ENCODE peak calls at places on chromosomes 4 and X, in nine cellular contexts. One of them, this sample, is unnamed.

GRCh38 chr4:961651-962230 is 11.6 kb downstream of the DGKQ start:
- DNase-seq in A549: no peak
- DNase-seq in body of pancreas: no peak
- DNase-seq in heart left ventricle: no peak
- DNase-seq in transverse colon: peak; percentile 78
- DNase-seq in ovary: no peak
- DNase-seq in gastrocnemius medialis: no peak
- DNase-seq in tibial nerve: no peak
- DNase-seq in adrenal gland: no peak
- DNase-seq in this sample: no peak

GRCh38 chr4:74840931-74841330 is 46.6 kb upstream of the BTC start:
- DNase-seq in A549: no peak
- DNase-seq in body of pancreas: no peak
- DNase-seq in heart left ventricle: no peak
- DNase-seq in transverse colon: no peak
- DNase-seq in ovary: no peak
- DNase-seq in gastrocnemius medialis: no peak
- DNase-seq in tibial nerve: no peak
- DNase-seq in adrenal gland: no peak
- DNase-seq in this sample: no peak

GRCh38 chr4:57154191-57154590 is 44.0 kb upstream of the IGFBP7 start:
- DNase-seq in A549: no peak
- DNase-seq in body of pancreas: no peak
- DNase-seq in heart left ventricle: no peak
- DNase-seq in transverse colon: no peak
- DNase-seq in ovary: no peak
- DNase-seq in gastrocnemius medialis: no peak
- DNase-seq in tibial nerve: no peak
- DNase-seq in adrenal gland: no peak
- DNase-seq in this sample: no peak

GRCh38 chr4:146018247-146018646 is 79.6 kb upstream of the ZNF827 start:
- DNase-seq in A549: no peak
- DNase-seq in body of pancreas: no peak
- DNase-seq in heart left ventricle: no peak
- DNase-seq in transverse colon: no peak
- DNase-seq in ovary: no peak
- DNase-seq in gastrocnemius medialis: no peak
- DNase-seq in tibial nerve: no peak
- DNase-seq in adrenal gland: no peak
- DNase-seq in this sample: no peak

GRCh38 chr4:8200302-8200975 is 1.3 kb downstream of the SH3TC1 start:
- DNase-seq in A549: no peak
- DNase-seq in body of pancreas: peak; percentile 67
- DNase-seq in heart left ventricle: peak; percentile 79
- DNase-seq in transverse colon: peak; percentile 50
- DNase-seq in ovary: no peak
- DNase-seq in gastrocnemius medialis: peak; percentile 63
- DNase-seq in tibial nerve: peak; percentile 74
- DNase-seq in adrenal gland: peak; percentile 59
- DNase-seq in this sample: peak; percentile 60

GRCh38 chrX:40845331-40845911 is 110.1 kb upstream of the MED14 start:
- DNase-seq in A549: no peak
- DNase-seq in body of pancreas: no peak
- DNase-seq in heart left ventricle: peak; percentile 34
- DNase-seq in transverse colon: no peak
- DNase-seq in ovary: peak; percentile 31
- DNase-seq in gastrocnemius medialis: no peak
- DNase-seq in tibial nerve: no peak
- DNase-seq in adrenal gland: no peak
- DNase-seq in this sample: peak; percentile 57

GRCh38 chr4:112472318-112472717 is 43.7 kb downstream of the NEUROG2 start:
- DNase-seq in A549: no peak
- DNase-seq in body of pancreas: no peak
- DNase-seq in heart left ventricle: no peak
- DNase-seq in transverse colon: no peak
- DNase-seq in ovary: no peak
- DNase-seq in gastrocnemius medialis: no peak
- DNase-seq in tibial nerve: no peak
- DNase-seq in adrenal gland: no peak
- DNase-seq in this sample: no peak

GRCh38 chr4:160026720-160027119 is 923.8 kb downstream of the RAPGEF2 start:
- DNase-seq in A549: peak; percentile 80
- DNase-seq in body of pancreas: no peak
- DNase-seq in heart left ventricle: no peak
- DNase-seq in transverse colon: no peak
- DNase-seq in ovary: no peak
- DNase-seq in gastrocnemius medialis: no peak
- DNase-seq in tibial nerve: no peak
- DNase-seq in adrenal gland: no peak
- DNase-seq in this sample: no peak

GRCh38 chrX:34638116-34638515 is 19.0 kb downstream of the TMEM47 start:
- DNase-seq in A549: peak; percentile 31
- DNase-seq in body of pancreas: no peak
- DNase-seq in heart left ventricle: no peak
- DNase-seq in transverse colon: no peak
- DNase-seq in ovary: no peak
- DNase-seq in gastrocnemius medialis: no peak
- DNase-seq in tibial nerve: peak; percentile 32
- DNase-seq in adrenal gland: no peak
- DNase-seq in this sample: no peak

GRCh38 chrX:96394566-96394965 is 290.1 kb upstream of the DIAPH2 start:
- DNase-seq in A549: no peak
- DNase-seq in body of pancreas: no peak
- DNase-seq in heart left ventricle: no peak
- DNase-seq in transverse colon: no peak
- DNase-seq in ovary: no peak
- DNase-seq in gastrocnemius medialis: no peak
- DNase-seq in tibial nerve: no peak
- DNase-seq in adrenal gland: no peak
- DNase-seq in this sample: no peak

GRCh38 chrX:21831496-21831895 is 7.9 kb upstream of the MBTPS2 start:
- DNase-seq in A549: no peak
- DNase-seq in body of pancreas: no peak
- DNase-seq in heart left ventricle: no peak
- DNase-seq in transverse colon: no peak
- DNase-seq in ovary: no peak
- DNase-seq in gastrocnemius medialis: no peak
- DNase-seq in tibial nerve: no peak
- DNase-seq in adrenal gland: no peak
- DNase-seq in this sample: no peak

GRCh38 chr4:15956179-15956850 is 6.7 kb downstream of the FGFBP2 start:
- DNase-seq in A549: peak; percentile 77
- DNase-seq in body of pancreas: peak; percentile 69
- DNase-seq in heart left ventricle: peak; percentile 71
- DNase-seq in transverse colon: peak; percentile 92
- DNase-seq in ovary: peak; percentile 29
- DNase-seq in gastrocnemius medialis: peak; percentile 75
- DNase-seq in tibial nerve: peak; percentile 90
- DNase-seq in adrenal gland: peak; percentile 71
- DNase-seq in this sample: peak; percentile 94

GRCh38 chr4:8817813-8818062 is 53.9 kb downstream of the HMX1 start:
- DNase-seq in A549: no peak
- DNase-seq in body of pancreas: peak; percentile 31
- DNase-seq in heart left ventricle: peak; percentile 13
- DNase-seq in transverse colon: no peak
- DNase-seq in ovary: peak; percentile 5
- DNase-seq in gastrocnemius medialis: no peak
- DNase-seq in tibial nerve: no peak
- DNase-seq in adrenal gland: peak; percentile 5
- DNase-seq in this sample: no peak

GRCh38 chr4:143292858-143293257 is 43.8 kb upstream of the GAB1 start:
- DNase-seq in A549: no peak
- DNase-seq in body of pancreas: no peak
- DNase-seq in heart left ventricle: no peak
- DNase-seq in transverse colon: no peak
- DNase-seq in ovary: no peak
- DNase-seq in gastrocnemius medialis: no peak
- DNase-seq in tibial nerve: no peak
- DNase-seq in adrenal gland: no peak
- DNase-seq in this sample: no peak
- TF ChIP-seq POLR2A in A549: no peak
- TF ChIP-seq POLR2A in body of pancreas: no peak
- TF ChIP-seq POLR2A in heart left ventricle: no peak
- TF ChIP-seq POLR2A in transverse colon: no peak
- TF ChIP-seq POLR2A in ovary: no peak
- TF ChIP-seq POLR2A in gastrocnemius medialis: no peak
- TF ChIP-seq POLR2A in tibial nerve: no peak
- TF ChIP-seq POLR2A in adrenal gland: no peak
- TF ChIP-seq POLR2A in this sample: no peak

GRCh38 chrX:39809326-39809725 is 288.4 kb downstream of the BCOR start:
- DNase-seq in A549: peak; percentile 13
- DNase-seq in body of pancreas: no peak
- DNase-seq in heart left ventricle: no peak
- DNase-seq in transverse colon: no peak
- DNase-seq in ovary: no peak
- DNase-seq in gastrocnemius medialis: no peak
- DNase-seq in tibial nerve: no peak
- DNase-seq in adrenal gland: peak; percentile 27
- DNase-seq in this sample: no peak
- H3K27ac ChIP-seq in A549: peak overlapping the region; percentile 3
- H3K27ac ChIP-seq in body of pancreas: no peak overlapping the region
- H3K27ac ChIP-seq in heart left ventricle: peak overlapping the region; percentile 42
- H3K27ac ChIP-seq in transverse colon: no peak overlapping the region
- H3K27ac ChIP-seq in ovary: no peak overlapping the region
- H3K27ac ChIP-seq in gastrocnemius medialis: no peak overlapping the region
- H3K27ac ChIP-seq in tibial nerve: peak overlapping the region; percentile 77
- H3K27ac ChIP-seq in adrenal gland: no peak overlapping the region
- H3K27ac ChIP-seq in this sample: peak overlapping the region; percentile 15

GRCh38 chr4:73609688-73610087 is 10.5 kb downstream of the RASSF6 start:
- DNase-seq in A549: peak; percentile 26
- DNase-seq in body of pancreas: no peak
- DNase-seq in heart left ventricle: no peak
- DNase-seq in transverse colon: no peak
- DNase-seq in ovary: no peak
- DNase-seq in gastrocnemius medialis: no peak
- DNase-seq in tibial nerve: no peak
- DNase-seq in adrenal gland: no peak
- DNase-seq in this sample: no peak
- H3K4me3 ChIP-seq in A549: no peak overlapping the region
- H3K4me3 ChIP-seq in body of pancreas: no peak overlapping the region
- H3K4me3 ChIP-seq in heart left ventricle: no peak overlapping the region
- H3K4me3 ChIP-seq in transverse colon: no peak overlapping the region
- H3K4me3 ChIP-seq in ovary: no peak overlapping the region
- H3K4me3 ChIP-seq in gastrocnemius medialis: no peak overlapping the region
- H3K4me3 ChIP-seq in tibial nerve: no peak overlapping the region
- H3K4me3 ChIP-seq in adrenal gland: no peak overlapping the region
- H3K4me3 ChIP-seq in this sample: no peak overlapping the region

DNA sequence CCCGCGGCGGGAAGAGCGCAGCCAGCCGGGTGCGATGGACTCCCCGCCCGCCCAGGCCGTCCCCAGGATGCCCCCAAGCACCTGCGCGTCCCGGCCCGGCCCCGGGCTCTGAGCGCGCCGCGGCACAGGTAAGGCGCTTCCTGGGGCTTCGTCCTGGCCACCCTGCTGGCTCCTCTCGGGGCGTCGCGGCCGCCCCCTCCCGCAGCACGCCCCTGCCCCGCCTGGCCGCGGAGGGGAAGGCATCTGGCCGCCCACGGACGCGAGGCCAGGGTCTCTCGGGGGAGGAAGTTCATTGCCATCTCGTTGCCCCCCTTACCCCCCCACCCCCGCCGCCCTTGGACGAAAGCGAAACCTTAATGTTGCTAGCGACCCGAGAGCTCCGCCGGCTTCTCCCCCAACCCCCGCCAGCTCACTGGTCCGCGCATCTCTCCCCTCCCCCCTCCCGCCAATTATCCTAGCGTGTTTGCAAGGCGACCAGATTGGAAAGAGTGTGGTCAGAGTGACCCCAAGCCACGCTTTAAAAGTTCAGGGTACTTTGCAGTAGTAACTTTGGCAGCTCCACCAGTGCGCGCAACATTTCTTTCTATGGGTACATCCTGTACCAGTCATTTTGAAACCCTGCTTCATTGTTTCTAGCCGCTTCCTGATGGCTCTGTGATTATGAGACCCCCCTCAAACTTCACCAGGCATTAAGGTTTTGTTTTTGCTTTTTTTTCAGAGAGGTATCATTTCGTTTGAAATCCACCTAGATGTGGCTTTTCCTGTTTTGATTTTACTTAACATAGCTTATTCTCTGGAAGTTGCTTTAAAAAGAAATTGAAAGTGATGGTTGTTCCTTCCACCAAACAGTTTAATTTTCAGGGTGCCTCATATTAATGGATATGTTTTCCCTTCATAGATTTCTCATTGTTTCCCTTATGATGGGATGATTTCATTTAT is 606 bp downstream of the TBC1D1 start:
- DNase-seq in A549: no peak
- DNase-seq in body of pancreas: peak; percentile 46
- DNase-seq in heart left ventricle: peak; percentile 47
- DNase-seq in transverse colon: peak; percentile 46
- DNase-seq in ovary: no peak
- DNase-seq in gastrocnemius medialis: peak; percentile 71
- DNase-seq in tibial nerve: peak; percentile 30
- DNase-seq in adrenal gland: no peak
- DNase-seq in this sample: peak; percentile 65
- TF ChIP-seq POLR2A in A549: no peak
- TF ChIP-seq POLR2A in body of pancreas: no peak
- TF ChIP-seq POLR2A in heart left ventricle: no peak
- TF ChIP-seq POLR2A in transverse colon: no peak
- TF ChIP-seq POLR2A in ovary: no peak
- TF ChIP-seq POLR2A in gastrocnemius medialis: no peak
- TF ChIP-seq POLR2A in tibial nerve: no peak
- TF ChIP-seq POLR2A in adrenal gland: no peak
- TF ChIP-seq POLR2A in this sample: no peak

GRCh38 chr4:76312457-76312856 is 5.9 kb downstream of the STBD1 start:
- DNase-seq in A549: no peak
- DNase-seq in body of pancreas: no peak
- DNase-seq in heart left ventricle: no peak
- DNase-seq in transverse colon: no peak
- DNase-seq in ovary: no peak
- DNase-seq in gastrocnemius medialis: no peak
- DNase-seq in tibial nerve: no peak
- DNase-seq in adrenal gland: no peak
- DNase-seq in this sample: no peak
- H3K27ac ChIP-seq in A549: no peak overlapping the region
- H3K27ac ChIP-seq in body of pancreas: no peak overlapping the region
- H3K27ac ChIP-seq in heart left ventricle: no peak overlapping the region
- H3K27ac ChIP-seq in transverse colon: no peak overlapping the region
- H3K27ac ChIP-seq in ovary: no peak overlapping the region
- H3K27ac ChIP-seq in gastrocnemius medialis: peak overlapping the region; percentile 69
- H3K27ac ChIP-seq in tibial nerve: no peak overlapping the region
- H3K27ac ChIP-seq in adrenal gland: no peak overlapping the region
- H3K27ac ChIP-seq in this sample: no peak overlapping the region

This sample was measured in thyroid gland.